ENCODE peak calls at places on chromosomes 11 and 22, in five cellular contexts. J, Q, A, O and H are unnamed samples.
A peak's percentile ranks its signal among the peaks of the same experiment; 100 is the strongest.

GRCh38 chr11:131632971-131633370 is 262.6 kb downstream of the NTM start:
- DNase-seq in Q (no peak), A (no peak), O (peak; percentile 6), J (no peak), H (no peak)

GRCh38 chr22:24302591-24302990 is 32.0 kb downstream of the SPECC1L start:
- DNase-seq in J (no peak), A (no peak), O (no peak), Q (no peak), H (no peak)

GRCh38 chr11:1934326-1935155 is 12.6 kb upstream of the MRPL23 start:
- DNase-seq in Q (no peak), A (no peak), O (no peak), J (no peak), H (peak; percentile 1)

GRCh38 chr11:30760341-30760740 is 174.2 kb upstream of the MPPED2 start:
- DNase-seq in O (no peak), J (peak; percentile 64), Q (no peak), A (no peak), H (no peak)

GRCh38 chr22:43424865-43425630 is 13.2 kb downstream of the MPPED1 start:
- DNase-seq in Q (no peak), J (no peak), O (no peak), A (no peak), H (no peak)

GRCh38 chr22:42074153-42074750 is at the start of gene PHETA2:
- DNase-seq in Q (peak; percentile 60), J (peak; percentile 0), A (peak; percentile 78), O (peak; percentile 68), H (no peak)

GRCh38 chr11:7977251-7977917 is 9.8 kb upstream of the EIF3F start:
- DNase-seq in J (peak; percentile 71), Q (no peak), O (no peak), A (no peak), H (no peak)

GRCh38 chr22:44702479-44703219 is 645 bp downstream of the PRR5 start:
- DNase-seq in A (no peak), Q (peak; percentile 37), J (peak; percentile 1), O (peak; percentile 83), H (peak; percentile 50)

GRCh38 chr11:121194731-121195596 is 93.9 kb downstream of the TECTA start:
- DNase-seq in A (no peak), Q (peak; percentile 71), O (peak; percentile 75), J (peak; percentile 43), H (peak; percentile 66)

GRCh38 chr11:19872526-19873135 is 160.0 kb downstream of the NAV2 start:
- DNase-seq in O (peak; percentile 73), A (no peak), Q (no peak), J (no peak), H (no peak)